ENCODE peak calls at places on chromosomes 11 and 22, in six cellular contexts. N is fibroblast of mammary gland; E is lung; Q is activated CD8-positive, alpha-beta T cell treated with anti-CD3 and anti-CD28 coated beads for 36 hours; H is fibroblast of pulmonary artery; U is tibial nerve. W is an unnamed sample.

GRCh38 chr22:29702025-29702930 is 17.5 kb upstream of the CABP7 start:
- DNase-seq in N (no peak), E (no peak), Q (no peak), H (no peak), U (no peak), W (no peak)

GRCh38 chr11:2688381-2689231 is 11.2 kb downstream of the KCNQ1OT1 start:
- DNase-seq in N (no peak), E (no peak), Q (no peak), H (no peak), U (no peak), W (no peak)

GRCh38 chr11:100978942-100979341 is 150.7 kb downstream of the PGR start:
- DNase-seq in N (no peak), E (no peak), Q (no peak), H (no peak), U (no peak), W (no peak)

GRCh38 chr11:88454881-88455280 is 117.3 kb upstream of the CTSC start:
- DNase-seq in N (peak), E (no peak), Q (no peak), H (no peak), U (no peak), W (peak)

GRCh38 chr11:70763606-70764005 is 365.3 kb downstream of the CTTN start:
- DNase-seq in N (peak), E (no peak), Q (no peak), H (no peak), U (no peak), W (no peak)

GRCh38 chr11:25981998-25982397 is 349.9 kb upstream of the ANO3 start:
- DNase-seq in N (peak), E (no peak), Q (no peak), H (peak), U (peak), W (peak)

GRCh38 chr11:71489311-71490043 is 36.5 kb downstream of the NADSYN1 start:
- DNase-seq in N (peak), E (no peak), Q (peak), H (peak), U (no peak), W (peak)

GRCh38 chr11:27701262-27702105 is 1.2 kb upstream of the BDNF start:
- DNase-seq in N (peak), E (no peak), Q (no peak), H (peak), U (no peak), W (peak)

GRCh38 chr11:36631704-36632287 is 33.8 kb upstream of the RAG2 start:
- DNase-seq in N (no peak), E (no peak), Q (peak), H (no peak), U (no peak), W (no peak)

GRCh38 chr11:67382481-67383136 is 9.2 kb upstream of the RAD9A start:
- DNase-seq in N (peak), E (peak), Q (peak), H (peak), U (peak), W (peak)

GRCh38 chr11:43556269-43556668 is 124.3 kb upstream of the HSD17B12 start:
- DNase-seq in N (no peak), E (no peak), Q (no peak), H (no peak), U (no peak), W (no peak)

GRCh38 chr11:65739022-65739421 is 18.4 kb upstream of the RNASEH2C start:
- DNase-seq in N (no peak), E (no peak), Q (no peak), H (no peak), U (no peak), W (no peak)

GRCh38 chr11:119854521-119854920 is 125.5 kb upstream of the NECTIN1 start:
- DNase-seq in N (no peak), E (no peak), Q (no peak), H (no peak), U (no peak), W (no peak)

GRCh38 chr11:125079151-125079877 is 16.2 kb downstream of the SLC37A2 start:
- DNase-seq in N (no peak), E (no peak), Q (no peak), H (no peak), U (no peak), W (peak)

GRCh38 chr11:62071408-62071807 is 52.4 kb upstream of the INCENP start:
- DNase-seq in N (peak), E (no peak), Q (no peak), H (no peak), U (no peak), W (no peak)

GRCh38 chr11:108574675-108575074 is 18.9 kb downstream of the EXPH5 start:
- DNase-seq in N (no peak), E (no peak), Q (no peak), H (no peak), U (no peak), W (no peak)

GRCh38 chr11:95697614-95698408 is 91.8 kb downstream of the FAM76B start:
- DNase-seq in N (no peak), E (no peak), Q (no peak), H (no peak), U (no peak), W (no peak)

GRCh38 chr11:74749127-74749964 is 697 bp downstream of the RNF169 start:
- DNase-seq in N (peak), E (peak), Q (peak), H (peak), U (no peak), W (peak)

GRCh38 chr11:2441171-2441570 is 3.1 kb downstream of the TRPM5 start:
- DNase-seq in N (no peak), E (no peak), Q (no peak), H (no peak), U (no peak), W (no peak)

GRCh38 chr11:469684-470667 is 19.9 kb downstream of the PTDSS2 start:
- DNase-seq in N (peak), E (peak), Q (no peak), H (peak), U (peak), W (no peak)
- TF ChIP-seq CTCF in N (peak), E (no peak), Q (no peak), H (peak), U (peak), W (no peak)

GRCh38 chr11:59141191-59141590 is 1.5 kb upstream of the FAM111A start:
- DNase-seq in N (no peak), E (no peak), Q (no peak), H (no peak), U (no peak), W (no peak)

GRCh38 chr11:59144096-59144495 is 1.4 kb downstream of the FAM111A start:
- DNase-seq in N (no peak), E (no peak), Q (no peak), H (no peak), U (no peak), W (no peak)

GRCh38 chr11:59141673-59142460 is 789 bp upstream of the FAM111A start:
- DNase-seq in N (peak), E (no peak), Q (no peak), H (peak), U (no peak), W (no peak)

GRCh38 chr11:59144579-59145345 is 2.1 kb downstream of the FAM111A start:
- DNase-seq in N (peak), E (peak), Q (peak), H (peak), U (peak), W (peak)

GRCh38 chr11:59142530-59143507 is at the start of gene FAM111A:
- DNase-seq in N (peak), E (peak), Q (peak), H (peak), U (peak), W (peak)
- TF ChIP-seq CTCF in N (no peak), E (no peak), Q (no peak), H (peak), U (peak), W (peak)

GRCh38 chr22:18090286-18090685 is 12.5 kb downstream of the PEX26 start:
- DNase-seq in N (no peak), E (no peak), Q (no peak), H (no peak), U (no peak), W (no peak)

GRCh38 chr22:18088825-18089568 is 11.2 kb downstream of the PEX26 start:
- DNase-seq in N (no peak), E (no peak), Q (no peak), H (no peak), U (no peak), W (no peak)

GRCh38 chr22:18093661-18094060 is 15.9 kb downstream of the PEX26 start:
- DNase-seq in N (no peak), E (no peak), Q (no peak), H (no peak), U (no peak), W (no peak)

GRCh38 chr22:18091478-18091877 is 13.7 kb downstream of the PEX26 start:
- DNase-seq in N (peak), E (no peak), Q (no peak), H (no peak), U (no peak), W (no peak)

DNA sequence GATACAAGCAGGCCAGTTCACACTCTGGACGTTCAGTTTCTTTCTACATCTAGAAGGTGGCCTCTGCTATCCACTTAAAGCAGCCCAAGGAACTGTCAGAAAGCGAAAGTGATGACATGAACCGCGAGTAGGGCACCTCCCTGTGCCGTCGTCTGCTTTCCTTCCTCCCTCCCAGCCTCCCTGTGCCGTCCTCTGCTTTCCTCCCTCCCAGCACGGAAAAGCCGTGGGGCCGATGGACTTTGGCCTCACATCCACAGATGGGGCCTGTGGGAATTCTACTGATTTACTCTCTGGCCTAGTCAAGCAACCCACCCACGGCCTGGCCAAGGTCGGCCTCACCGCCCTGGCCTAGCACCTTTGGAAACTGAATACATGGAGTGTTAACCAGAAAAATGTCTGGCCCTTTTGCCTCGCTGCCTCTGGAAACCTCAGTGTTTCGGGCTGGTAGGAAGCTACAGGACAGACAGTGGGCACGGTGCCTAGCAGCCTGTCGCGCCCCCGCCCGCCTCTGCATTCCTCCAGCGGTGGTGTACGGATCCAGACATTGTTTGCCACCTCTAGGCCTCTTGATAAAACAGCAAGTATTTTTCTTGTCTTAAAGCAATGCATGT is 14.2 kb downstream of the PEX26 start:
- DNase-seq in N (peak), E (peak), Q (peak), H (peak), U (peak), W (peak)
- TF ChIP-seq CTCF in N (peak), E (no peak), Q (no peak), H (peak), U (no peak), W (no peak)

GRCh38 chr11:111983187-111983986 is 41.8 kb upstream of the DLAT start:
- DNase-seq in N (no peak), E (peak), Q (no peak), H (no peak), U (no peak), W (no peak)
- TF ChIP-seq CTCF in N (no peak), E (no peak), Q (no peak), H (no peak), U (peak), W (no peak)

GRCh38 chr11:113247231-113247630 is 67.2 kb upstream of the TTC12 start:
- DNase-seq in N (no peak), E (no peak), Q (no peak), H (no peak), U (no peak), W (no peak)

GRCh38 chr11:113249786-113250185 is 64.6 kb upstream of the TTC12 start:
- DNase-seq in N (no peak), E (no peak), Q (no peak), H (no peak), U (no peak), W (no peak)

GRCh38 chr11:113251281-113251680 is 63.1 kb upstream of the TTC12 start:
- DNase-seq in N (no peak), E (no peak), Q (no peak), H (no peak), U (no peak), W (no peak)

GRCh38 chr11:113248702-113249490 is 65.5 kb upstream of the TTC12 start:
- DNase-seq in N (no peak), E (no peak), Q (peak), H (no peak), U (no peak), W (no peak)

GRCh38 chr11:113249491-113249763 is 65.0 kb upstream of the TTC12 start:
- DNase-seq in N (peak), E (no peak), Q (no peak), H (peak), U (no peak), W (peak)
- TF ChIP-seq CTCF in N (peak), E (no peak), Q (no peak), H (peak), U (peak), W (no peak)

GRCh38 chr11:78547931-78548705 is 26.5 kb downstream of the NARS2 start:
- DNase-seq in N (no peak), E (no peak), Q (no peak), H (no peak), U (no peak), W (no peak)
- TF ChIP-seq CTCF in N (no peak), E (no peak), Q (no peak), H (no peak), U (no peak), W (no peak)

DNA sequence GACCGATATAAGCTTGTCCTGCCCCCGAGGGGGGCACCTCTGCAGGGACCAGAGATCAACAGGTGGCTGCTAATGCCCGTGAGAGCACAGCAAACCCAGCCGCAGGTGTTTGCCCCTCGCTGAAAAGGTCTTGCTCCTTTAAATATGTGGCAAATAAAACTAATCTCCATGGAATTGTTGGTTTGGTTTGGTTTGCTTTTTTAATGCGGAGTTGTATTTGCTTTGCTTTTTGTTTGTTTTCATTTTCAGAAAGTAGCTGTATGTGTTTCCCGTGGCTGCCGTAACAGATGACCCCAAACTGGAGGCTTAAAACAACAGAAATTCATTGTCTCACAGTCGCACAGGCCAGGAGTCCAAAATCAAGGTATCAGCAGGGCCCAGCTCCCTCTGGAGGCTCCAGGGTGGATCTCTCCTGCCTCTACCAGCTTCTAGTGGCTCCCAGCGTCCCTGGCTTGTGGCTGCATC is 93.0 kb downstream of the CELSR1 start:
- DNase-seq in N (no peak), E (no peak), Q (no peak), H (no peak), U (no peak), W (no peak)
- TF ChIP-seq CTCF in N (no peak), E (no peak), Q (no peak), H (no peak), U (no peak), W (no peak)

GRCh38 chr11:116896211-116896610 is 58.8 kb upstream of the APOA1 start:
- DNase-seq in N (no peak), E (no peak), Q (no peak), H (no peak), U (no peak), W (no peak)

GRCh38 chr11:116893906-116894305 is 56.5 kb upstream of the APOA1 start:
- DNase-seq in N (no peak), E (no peak), Q (no peak), H (no peak), U (no peak), W (no peak)

GRCh38 chr11:116893437-116893836 is 56.0 kb upstream of the APOA1 start:
- DNase-seq in N (no peak), E (no peak), Q (no peak), H (no peak), U (no peak), W (no peak)

GRCh38 chr11:116892374-116892773 is 55.0 kb upstream of the APOA1 start:
- DNase-seq in N (no peak), E (no peak), Q (no peak), H (no peak), U (no peak), W (no peak)

DNA sequence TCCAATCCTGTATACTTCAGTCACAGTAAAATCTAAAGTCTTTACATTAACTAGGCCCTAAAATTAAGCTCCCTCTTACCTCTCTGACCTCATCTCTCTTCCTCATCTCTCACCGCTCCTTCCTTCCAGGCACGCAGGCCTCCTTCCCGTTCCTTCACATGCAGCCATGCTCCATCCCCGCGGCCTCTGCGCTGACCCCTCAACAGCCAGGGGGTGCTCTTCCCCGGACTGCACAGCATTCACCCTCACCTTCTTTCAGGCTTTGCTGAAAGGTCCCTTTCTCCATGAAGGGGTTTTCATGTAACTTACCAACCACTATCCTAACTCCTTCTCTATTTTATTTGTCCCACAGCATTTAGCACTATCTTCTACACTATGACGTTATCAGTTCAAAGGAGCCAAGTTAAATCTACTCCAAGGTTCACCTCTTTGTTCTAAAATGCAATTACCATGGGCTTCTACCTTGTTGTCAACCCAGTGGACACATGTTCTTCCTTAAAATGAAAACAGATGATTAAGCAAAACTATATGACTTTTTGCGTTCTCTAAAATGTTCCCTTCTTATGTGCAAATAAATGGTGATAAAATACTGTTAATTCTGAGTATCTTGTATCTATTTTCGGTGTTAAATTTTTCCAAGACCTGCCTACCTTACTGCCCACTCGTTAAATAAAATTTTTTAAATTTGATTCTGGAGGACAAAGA is 57.8 kb upstream of the APOA1 start:
- DNase-seq in N (no peak), E (no peak), Q (peak), H (peak), U (peak), W (no peak)
- TF ChIP-seq CTCF in N (peak), E (no peak), Q (peak), H (peak), U (peak), W (peak)